ENCODE peak calls at places on chromosomes 3 and 15, in seven cellular contexts. N is adrenal gland, H is astrocyte, F is K562, O is cardiac muscle cell, C is thoracic aorta, W is heart right ventricle. Q is an unnamed sample. For H3K9me3 and H3K4me1, the result is how much of the 10 kb centered on the place peaks cover.

GRCh38 chr3:110521019-110521418 is 550.6 kb upstream of the NECTIN3 start:
- DNase-seq in N (no peak), C (no peak), H (peak), W (no peak), O (no peak), F (peak), Q (no peak)

GRCh38 chr3:157201648-157202278 is 41.8 kb upstream of the CCNL1 start:
- DNase-seq in C (no peak), W (no peak), O (peak), H (peak), N (no peak), F (peak), Q (peak)

GRCh38 chr3:186915808-186916796 is 14.2 kb upstream of the ST6GAL1 start:
- DNase-seq in F (no peak), O (no peak), C (no peak), N (no peak), W (no peak), H (no peak), Q (peak)

GRCh38 chr3:197883541-197883940 is 66.4 kb upstream of the RPL35A start:
- DNase-seq in W (no peak), H (no peak), F (no peak), C (no peak), N (no peak), O (no peak), Q (no peak)

GRCh38 chr3:187261541-187261969 is 30.0 kb downstream of the MASP1 start:
- DNase-seq in W (no peak), O (no peak), H (peak), C (no peak), N (no peak), F (no peak), Q (no peak)

GRCh38 chr3:16286161-16286560 is 21.1 kb downstream of the OXNAD1 start:
- DNase-seq in W (no peak), F (no peak), H (no peak), N (no peak), C (no peak), O (no peak), Q (no peak)

GRCh38 chr15:71792521-71792920 is 17.8 kb upstream of the NR2E3 start:
- DNase-seq in F (no peak), W (no peak), C (no peak), H (peak), O (no peak), N (no peak), Q (no peak)

GRCh38 chr15:83698294-83698693 is 44.4 kb downstream of the ADAMTSL3 start:
- DNase-seq in H (no peak), W (peak), C (no peak), F (no peak), O (no peak), N (peak), Q (no peak)

GRCh38 chr3:50453907-50454306 is 49.5 kb downstream of the CACNA2D2 start:
- DNase-seq in O (no peak), C (no peak), H (no peak), F (peak), N (no peak), W (no peak), Q (peak)

GRCh38 chr3:150348500-150348899 is 59.6 kb upstream of the TSC22D2 start:
- DNase-seq in C (no peak), O (peak), N (no peak), H (peak), W (no peak), F (no peak), Q (no peak)

GRCh38 chr3:180252683-180253082 is 215.9 kb upstream of the PEX5L start:
- DNase-seq in W (no peak), H (no peak), O (no peak), F (no peak), C (no peak), N (no peak), Q (no peak)

GRCh38 chr3:77281721-77282120 is 241.8 kb downstream of the ROBO2 start:
- DNase-seq in F (no peak), H (no peak), W (no peak), N (no peak), C (no peak), O (no peak), Q (no peak)

GRCh38 chr3:99859855-99860254 is 42.2 kb downstream of the CMSS1 start:
- DNase-seq in F (no peak), C (no peak), N (no peak), H (peak), W (no peak), O (no peak), Q (peak)

GRCh38 chr3:65880350-65880749 is 158.4 kb downstream of the MAGI1 start:
- DNase-seq in N (no peak), H (no peak), O (no peak), C (no peak), W (no peak), F (no peak), Q (no peak)

GRCh38 chr3:11155341-11156025 is 1.2 kb downstream of the HRH1 start:
- DNase-seq in F (peak), W (peak), O (peak), C (peak), N (peak), H (peak), Q (peak)

GRCh38 chr3:177679568-177680441 is 482.5 kb upstream of the TBL1XR1 start:
- DNase-seq in W (no peak), H (peak), F (peak), N (peak), C (no peak), O (no peak), Q (peak)

GRCh38 chr3:187967097-187967496 is 186.9 kb upstream of the LPP start:
- DNase-seq in C (no peak), F (no peak), W (no peak), N (no peak), O (no peak), H (no peak), Q (no peak)

GRCh38 chr15:28957606-28958498 is 72.1 kb downstream of the APBA2 start:
- DNase-seq in W (no peak), N (no peak), H (no peak), C (no peak), O (no peak), F (no peak), Q (no peak)

GRCh38 chr3:197880361-197881339 is 69.3 kb upstream of the RPL35A start:
- DNase-seq in W (no peak), N (no peak), C (no peak), F (no peak), O (no peak), H (no peak), Q (no peak)

GRCh38 chr3:125032100-125032643 is 23.6 kb downstream of the HEG1 start:
- DNase-seq in C (no peak), W (no peak), F (no peak), N (peak), O (no peak), H (no peak), Q (no peak)

GRCh38 chr3:118269537-118270125 is 765.0 kb downstream of the IGSF11 start:
- DNase-seq in F (no peak), N (no peak), W (no peak), C (no peak), O (no peak), H (no peak), Q (no peak)

GRCh38 chr3:122132949-122133540 is 50.4 kb upstream of the CASR start:
- DNase-seq in N (no peak), H (no peak), C (no peak), F (no peak), W (no peak), O (no peak), Q (no peak)

GRCh38 chr3:15361494-15362214 is 29.3 kb upstream of the SH3BP5 start:
- DNase-seq in W (no peak), C (no peak), N (no peak), O (no peak), H (peak), F (no peak), Q (peak)

GRCh38 chr15:41180206-41180789 is 50.3 kb downstream of the EXD1 start:
- DNase-seq in N (no peak), F (no peak), C (no peak), W (no peak), H (peak), O (no peak), Q (no peak)

GRCh38 chr3:167380004-167380689 is at the start of gene ZBBX:
- DNase-seq in F (peak), O (peak), C (peak), N (peak), W (peak), H (peak), Q (peak)

GRCh38 chr3:133831966-133832801 is 26.6 kb downstream of the SRPRB start:
- DNase-seq in N (peak), W (no peak), F (no peak), H (no peak), O (no peak), C (no peak), Q (no peak)

GRCh38 chr3:104831076-104831475 is 535.6 kb upstream of the ALCAM start:
- DNase-seq in H (no peak), W (no peak), F (no peak), N (no peak), O (no peak), C (no peak), Q (no peak)

GRCh38 chr3:94862703-94863102 is 799.8 kb downstream of the NSUN3 start:
- DNase-seq in W (no peak), O (peak), C (no peak), H (no peak), F (peak), N (peak), Q (peak)

GRCh38 chr3:162034368-162034767 is 537.8 kb downstream of the OTOL1 start:
- DNase-seq in H (peak), F (no peak), W (no peak), O (no peak), N (no peak), C (no peak), Q (no peak)

GRCh38 chr3:105686324-105686897 is 182.4 kb downstream of the CBLB start:
- DNase-seq in O (no peak), N (no peak), H (no peak), W (no peak), C (no peak), F (peak), Q (peak)

GRCh38 chr15:92981333-92981732 is 81.2 kb downstream of the CHD2 start:
- DNase-seq in O (no peak), N (no peak), H (peak), C (no peak), F (no peak), W (no peak), Q (no peak)

GRCh38 chr3:157522646-157523045 is 19.4 kb upstream of the VEPH1 start:
- DNase-seq in W (no peak), O (no peak), F (no peak), H (no peak), N (no peak), C (no peak), Q (no peak)

GRCh38 chr15:99704444-99704838 is 28.8 kb downstream of the LYSMD4 start:
- DNase-seq in C (no peak), O (peak), W (peak), F (peak), H (peak), N (peak), Q (peak)

GRCh38 chr3:79521221-79521848 is 246.5 kb downstream of the ROBO1 start:
- DNase-seq in F (peak), O (peak), W (no peak), H (peak), N (no peak), C (no peak), Q (peak)

GRCh38 chr3:139537325-139537724 is 2.2 kb downstream of the RBP1 start:
- DNase-seq in F (no peak), W (no peak), C (no peak), H (peak), O (no peak), N (no peak), Q (peak)
- H3K9me3 ChIP-seq in F (under half), W (under half), C (under half), H (under half), O (under half), N (under half), Q (under half)

DNA sequence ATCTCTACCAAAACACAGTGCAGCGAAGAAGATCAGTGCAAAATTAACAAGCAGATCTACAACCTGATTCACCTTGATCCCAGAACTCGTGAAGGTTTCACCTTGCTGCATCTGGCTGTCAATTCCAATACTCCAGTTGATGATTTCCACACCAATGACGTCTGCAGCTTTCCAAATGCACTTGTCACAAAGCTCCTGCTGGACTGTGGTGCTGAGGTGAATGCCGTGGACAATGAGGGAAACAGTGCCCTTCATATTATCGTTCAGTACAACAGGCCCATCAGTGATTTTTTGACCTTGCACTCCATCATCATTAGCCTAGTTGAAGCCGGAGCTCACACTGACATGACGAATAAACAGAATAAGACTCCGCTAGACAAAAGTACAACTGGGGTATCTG is 13.2 kb downstream of the FEM1B start:
- DNase-seq in C (no peak), N (no peak), F (no peak), H (no peak), O (no peak), W (no peak), Q (no peak)
- H3K4me1 ChIP-seq in C (half or more), N (under half), F (under half), H (under half), O (under half), W (half or more), Q (under half)

DNA sequence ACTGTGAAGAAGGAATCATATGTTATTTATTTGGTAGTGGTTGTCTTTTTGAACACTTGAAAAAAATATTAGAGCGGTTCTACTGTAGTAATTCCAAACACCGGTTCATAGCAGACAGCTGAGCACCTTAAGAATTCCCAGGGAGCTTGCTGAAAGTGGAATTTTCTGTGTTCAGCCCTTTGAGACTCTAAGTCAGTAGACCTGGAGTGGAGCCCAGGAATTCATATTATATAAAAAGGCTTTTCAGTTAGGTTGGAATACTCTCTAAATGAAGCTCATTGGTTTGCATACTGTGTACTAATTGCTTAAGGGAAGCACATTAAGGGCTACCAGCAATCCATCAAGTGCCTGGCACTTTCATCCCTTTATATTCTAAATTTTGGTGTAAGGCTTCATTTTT is 687.5 kb downstream of the EDEM1 start:
- DNase-seq in W (no peak), C (no peak), N (no peak), O (no peak), F (no peak), H (no peak), Q (no peak)
- H3K9me3 ChIP-seq in W (under half), C (under half), N (under half), O (under half), F (under half), H (under half), Q (under half)

DNA sequence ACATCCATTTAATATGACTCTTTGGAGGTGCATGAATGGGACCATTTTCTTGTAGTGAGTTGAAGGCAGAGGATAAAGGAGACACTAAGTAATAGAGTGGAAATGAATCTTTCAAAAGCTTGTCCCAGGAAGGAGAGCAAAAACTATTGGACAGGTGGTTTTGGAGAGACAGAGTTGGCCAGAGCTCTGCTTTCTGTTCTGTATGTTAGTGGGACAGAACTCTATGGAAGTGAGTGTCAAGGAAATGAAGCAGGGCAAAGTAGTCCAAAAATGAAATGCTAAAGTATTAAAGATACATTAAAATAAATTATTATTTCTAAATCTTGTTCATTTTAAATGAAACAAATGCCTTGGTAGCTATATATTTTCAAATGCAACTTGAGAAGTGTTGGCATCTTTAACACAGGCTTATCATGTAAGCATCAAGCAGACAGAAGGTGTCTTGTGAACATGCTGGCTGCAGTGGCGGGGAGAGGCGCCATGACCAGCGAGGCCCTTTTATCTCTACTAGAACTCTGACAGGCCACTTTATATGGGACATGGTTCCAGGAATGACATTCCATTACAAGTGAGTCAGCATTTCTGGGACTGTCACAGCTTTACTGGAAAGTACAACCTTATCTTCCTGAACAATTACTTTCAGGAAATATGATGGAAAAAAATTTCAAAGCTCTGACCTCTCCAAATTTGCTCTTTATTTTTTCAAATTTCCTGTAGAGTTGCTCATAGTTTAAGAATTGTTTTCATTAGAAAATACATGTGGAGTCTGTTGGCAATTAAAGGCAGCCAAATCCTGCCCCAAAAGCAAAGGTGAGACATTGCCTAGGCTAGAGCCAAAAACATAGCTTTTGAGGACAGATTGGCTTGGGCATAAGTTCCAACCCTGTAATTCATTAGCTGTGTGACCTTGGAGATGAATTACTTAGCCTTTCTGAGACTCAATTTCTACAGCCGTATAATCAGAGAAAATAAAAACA is 106.5 kb downstream of the ECT2 start:
- DNase-seq in N (peak), H (peak), F (peak), C (no peak), W (peak), O (peak), Q (no peak)
- H3K4me1 ChIP-seq in N (under half), H (under half), F (under half), C (under half), W (under half), O (under half), Q (under half)

GRCh38 chr3:20682573-20682972 is 496.6 kb upstream of the SGO1 start:
- DNase-seq in C (no peak), H (peak), W (no peak), O (no peak), N (no peak), F (no peak), Q (no peak)

GRCh38 chr3:20683912-20684311 is 497.9 kb upstream of the SGO1 start:
- DNase-seq in C (no peak), O (no peak), W (peak), N (no peak), F (no peak), H (peak), Q (no peak)

DNA sequence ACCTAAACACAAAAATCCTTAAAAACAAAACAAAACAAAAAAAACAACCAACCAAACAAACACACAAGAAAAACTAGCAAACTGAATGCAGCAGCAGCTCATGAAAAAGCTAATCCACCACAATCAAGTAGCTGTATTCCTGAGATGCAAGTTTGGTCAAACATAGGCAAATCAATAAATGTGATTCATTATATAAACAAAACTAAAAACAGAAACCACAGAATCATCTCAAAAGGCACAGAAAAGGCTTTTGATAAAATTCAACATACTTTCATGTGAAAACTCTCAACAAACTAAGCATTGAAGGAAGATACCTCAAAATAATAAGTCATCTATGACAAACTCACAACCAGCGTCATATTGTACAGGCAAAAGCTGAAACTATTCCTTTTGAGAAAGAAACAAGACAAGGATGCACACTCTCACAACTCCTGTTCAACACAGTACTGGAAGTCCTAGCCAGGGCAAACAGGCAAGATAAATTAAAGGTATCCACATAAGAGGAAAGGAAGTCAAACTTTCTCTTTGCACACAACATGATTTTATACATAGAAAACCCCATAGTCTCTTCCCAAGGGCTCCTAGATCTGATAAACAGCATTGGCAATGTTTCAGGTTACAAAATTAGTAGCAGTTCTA is 495.1 kb upstream of the SGO1 start:
- DNase-seq in O (no peak), H (peak), C (no peak), W (no peak), N (no peak), F (no peak), Q (no peak)
- H3K9me3 ChIP-seq in O (under half), H (under half), C (under half), W (under half), N (under half), F (under half), Q (under half)

DNA sequence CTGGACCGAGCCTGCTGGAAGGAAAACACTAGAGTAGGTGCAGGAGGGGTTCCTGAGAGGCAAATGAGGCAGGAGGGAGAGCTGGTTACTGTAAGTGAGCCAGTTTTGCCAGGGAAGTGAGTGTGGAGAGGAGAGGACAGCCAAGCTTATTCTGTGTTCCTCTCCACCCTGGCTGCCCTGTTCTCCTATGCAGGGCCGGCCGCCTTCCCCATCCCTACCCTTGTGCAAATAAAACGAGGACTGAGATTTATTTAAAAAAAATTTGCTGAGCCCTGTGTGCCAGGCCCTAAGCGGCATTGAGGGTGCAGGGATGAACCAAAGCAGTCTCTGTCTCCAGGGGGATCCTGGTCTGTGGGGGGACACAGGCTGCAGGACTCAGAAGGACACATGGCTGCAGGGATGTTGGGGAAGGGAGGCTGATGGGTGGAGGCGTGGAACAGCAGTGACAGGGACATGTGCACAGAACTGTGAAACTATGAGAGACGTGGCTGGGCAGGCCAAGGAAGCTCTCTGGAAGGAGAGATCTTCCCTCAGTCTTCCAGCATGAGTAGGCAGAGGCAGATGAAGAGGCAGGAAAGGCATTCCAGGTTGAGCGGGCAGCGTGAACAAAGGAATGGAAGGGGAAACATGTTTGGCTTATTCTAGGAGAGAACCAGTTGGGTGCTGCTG is 12.1 kb downstream of the CORO2B start:
- DNase-seq in H (no peak), N (no peak), O (no peak), C (no peak), F (no peak), W (no peak), Q (no peak)
- H3K4me1 ChIP-seq in H (half or more), N (under half), O (under half), C (under half), F (under half), W (half or more), Q (under half)

GRCh38 chr15:81722982-81723381 is 322.8 kb downstream of the MEX3B start:
- DNase-seq in W (no peak), O (no peak), F (no peak), N (no peak), H (no peak), C (no peak), Q (no peak)
- H3K9me3 ChIP-seq in W (under half), O (under half), F (under half), N (under half), H (under half), C (under half), Q (under half)

Q was measured in SK-N-SH.